ENCODE peak calls at places on chromosomes 6 and 20, in eight cellular contexts. One of them, this sample, is unnamed.

GRCh38 chr6:159727717-159728440 is 573 bp downstream of the WTAP start:
- DNase-seq in psoas muscle: no peak
- DNase-seq in H1: no peak
- DNase-seq in kidney: no peak
- DNase-seq in WERI-Rb-1: no peak
- DNase-seq in HL-60: peak; percentile 39
- DNase-seq in colonic mucosa: no peak
- DNase-seq in uterus: no peak
- DNase-seq in this sample: no peak

GRCh38 chr6:27478706-27479318 is 5.9 kb upstream of the ZNF184 start:
- DNase-seq in H1: no peak
- DNase-seq in uterus: peak; percentile 96
- DNase-seq in WERI-Rb-1: peak; percentile 94
- DNase-seq in kidney: peak; percentile 94
- DNase-seq in HL-60: peak; percentile 91
- DNase-seq in colonic mucosa: peak; percentile 95
- DNase-seq in psoas muscle: peak; percentile 86
- DNase-seq in this sample: peak; percentile 89

GRCh38 chr20:24208652-24209051 is 220.1 kb upstream of the GGTLC1 start:
- DNase-seq in uterus: no peak
- DNase-seq in H1: no peak
- DNase-seq in HL-60: peak; percentile 5
- DNase-seq in colonic mucosa: no peak
- DNase-seq in kidney: no peak
- DNase-seq in WERI-Rb-1: peak; percentile 77
- DNase-seq in psoas muscle: no peak
- DNase-seq in this sample: no peak

GRCh38 chr6:79468116-79468515 is 69.1 kb downstream of the LCA5 start:
- DNase-seq in WERI-Rb-1: no peak
- DNase-seq in H1: no peak
- DNase-seq in HL-60: no peak
- DNase-seq in kidney: no peak
- DNase-seq in colonic mucosa: no peak
- DNase-seq in uterus: no peak
- DNase-seq in psoas muscle: no peak
- DNase-seq in this sample: no peak

GRCh38 chr6:25327372-25327771 is 48.2 kb downstream of the CARMIL1 start:
- DNase-seq in WERI-Rb-1: no peak
- DNase-seq in colonic mucosa: no peak
- DNase-seq in uterus: no peak
- DNase-seq in H1: no peak
- DNase-seq in kidney: no peak
- DNase-seq in HL-60: no peak
- DNase-seq in psoas muscle: no peak
- DNase-seq in this sample: no peak

GRCh38 chr20:46674253-46675083 is 14.8 kb downstream of the TP53RK start:
- DNase-seq in kidney: no peak
- DNase-seq in psoas muscle: no peak
- DNase-seq in WERI-Rb-1: no peak
- DNase-seq in HL-60: no peak
- DNase-seq in H1: no peak
- DNase-seq in uterus: no peak
- DNase-seq in colonic mucosa: no peak
- DNase-seq in this sample: no peak

GRCh38 chr20:63320616-63321147 is 27.7 kb downstream of the COL20A1 start:
- DNase-seq in HL-60: no peak
- DNase-seq in uterus: no peak
- DNase-seq in H1: no peak
- DNase-seq in psoas muscle: peak; percentile 5
- DNase-seq in kidney: no peak
- DNase-seq in WERI-Rb-1: no peak
- DNase-seq in colonic mucosa: no peak
- DNase-seq in this sample: peak; percentile 37

GRCh38 chr6:99016355-99016754 is 68.6 kb upstream of the FBXL4 start:
- DNase-seq in uterus: no peak
- DNase-seq in kidney: no peak
- DNase-seq in WERI-Rb-1: no peak
- DNase-seq in HL-60: peak; percentile 96
- DNase-seq in psoas muscle: no peak
- DNase-seq in colonic mucosa: no peak
- DNase-seq in H1: no peak
- DNase-seq in this sample: no peak

GRCh38 chr6:12733876-12734275 is 17.3 kb downstream of the PHACTR1 start:
- DNase-seq in uterus: no peak
- DNase-seq in HL-60: no peak
- DNase-seq in psoas muscle: no peak
- DNase-seq in WERI-Rb-1: no peak
- DNase-seq in kidney: no peak
- DNase-seq in H1: no peak
- DNase-seq in colonic mucosa: no peak
- DNase-seq in this sample: no peak

GRCh38 chr6:24864345-24864744 is 65.6 kb upstream of the ARMH2 start:
- DNase-seq in colonic mucosa: no peak
- DNase-seq in psoas muscle: no peak
- DNase-seq in H1: no peak
- DNase-seq in HL-60: no peak
- DNase-seq in WERI-Rb-1: peak; percentile 53
- DNase-seq in kidney: no peak
- DNase-seq in uterus: no peak
- DNase-seq in this sample: no peak

GRCh38 chr20:36682311-36682710 is 36.3 kb upstream of the SLA2 start:
- DNase-seq in HL-60: no peak
- DNase-seq in uterus: no peak
- DNase-seq in WERI-Rb-1: peak; percentile 60
- DNase-seq in H1: no peak
- DNase-seq in psoas muscle: no peak
- DNase-seq in colonic mucosa: no peak
- DNase-seq in kidney: no peak
- DNase-seq in this sample: no peak

GRCh38 chr6:1336246-1336843 is 24.4 kb downstream of the FOXQ1 start:
- DNase-seq in psoas muscle: no peak
- DNase-seq in kidney: no peak
- DNase-seq in colonic mucosa: peak; percentile 67
- DNase-seq in HL-60: peak; percentile 7
- DNase-seq in WERI-Rb-1: peak; percentile 69
- DNase-seq in H1: no peak
- DNase-seq in uterus: no peak
- DNase-seq in this sample: no peak

GRCh38 chr6:89073014-89073620 is 7.4 kb upstream of the PNRC1 start:
- DNase-seq in WERI-Rb-1: no peak
- DNase-seq in uterus: no peak
- DNase-seq in kidney: no peak
- DNase-seq in colonic mucosa: no peak
- DNase-seq in HL-60: peak; percentile 95
- DNase-seq in H1: no peak
- DNase-seq in psoas muscle: no peak
- DNase-seq in this sample: no peak

GRCh38 chr6:3414704-3415453 is 42.0 kb downstream of the SLC22A23 start:
- DNase-seq in uterus: no peak
- DNase-seq in H1: no peak
- DNase-seq in kidney: no peak
- DNase-seq in WERI-Rb-1: no peak
- DNase-seq in colonic mucosa: no peak
- DNase-seq in psoas muscle: no peak
- DNase-seq in HL-60: no peak
- DNase-seq in this sample: peak; percentile 64

GRCh38 chr6:135286962-135287525 is 105.9 kb downstream of the MYB start:
- DNase-seq in colonic mucosa: no peak
- DNase-seq in uterus: no peak
- DNase-seq in H1: no peak
- DNase-seq in kidney: no peak
- DNase-seq in psoas muscle: no peak
- DNase-seq in WERI-Rb-1: no peak
- DNase-seq in HL-60: peak; percentile 47
- DNase-seq in this sample: no peak

GRCh38 chr20:17108896-17109295 is 117.9 kb upstream of the PCSK2 start:
- DNase-seq in H1: no peak
- DNase-seq in colonic mucosa: no peak
- DNase-seq in HL-60: no peak
- DNase-seq in psoas muscle: no peak
- DNase-seq in WERI-Rb-1: no peak
- DNase-seq in uterus: no peak
- DNase-seq in kidney: no peak
- DNase-seq in this sample: no peak

GRCh38 chr6:37140145-37140544 is 29.8 kb upstream of the PIM1 start:
- DNase-seq in psoas muscle: no peak
- DNase-seq in uterus: no peak
- DNase-seq in WERI-Rb-1: no peak
- DNase-seq in colonic mucosa: no peak
- DNase-seq in kidney: no peak
- DNase-seq in H1: no peak
- DNase-seq in HL-60: no peak
- DNase-seq in this sample: no peak
- H3K27ac ChIP-seq in psoas muscle: no peak overlapping the region
- H3K27ac ChIP-seq in uterus: peak overlapping the region; percentile 73
- H3K27ac ChIP-seq in WERI-Rb-1: no peak overlapping the region
- H3K27ac ChIP-seq in colonic mucosa: no peak overlapping the region
- H3K27ac ChIP-seq in kidney: no peak overlapping the region
- H3K27ac ChIP-seq in H1: no peak overlapping the region
- H3K27ac ChIP-seq in HL-60: no peak overlapping the region
- H3K27ac ChIP-seq in this sample: no peak overlapping the region

GRCh38 chr20:48709744-48710143 is 118.1 kb downstream of the PREX1 start:
- DNase-seq in WERI-Rb-1: no peak
- DNase-seq in psoas muscle: no peak
- DNase-seq in H1: no peak
- DNase-seq in HL-60: no peak
- DNase-seq in colonic mucosa: no peak
- DNase-seq in uterus: no peak
- DNase-seq in kidney: no peak
- DNase-seq in this sample: no peak

GRCh38 chr20:48711044-48711428 is 116.8 kb downstream of the PREX1 start:
- DNase-seq in psoas muscle: no peak
- DNase-seq in colonic mucosa: no peak
- DNase-seq in WERI-Rb-1: no peak
- DNase-seq in H1: no peak
- DNase-seq in uterus: no peak
- DNase-seq in kidney: no peak
- DNase-seq in HL-60: no peak
- DNase-seq in this sample: no peak

GRCh38 chr20:48710341-48711043 is 117.3 kb downstream of the PREX1 start:
- DNase-seq in colonic mucosa: no peak
- DNase-seq in psoas muscle: no peak
- DNase-seq in kidney: no peak
- DNase-seq in HL-60: no peak
- DNase-seq in uterus: no peak
- DNase-seq in H1: no peak
- DNase-seq in WERI-Rb-1: no peak
- DNase-seq in this sample: no peak

GRCh38 chr20:48709292-48709691 is 118.5 kb downstream of the PREX1 start:
- DNase-seq in psoas muscle: no peak
- DNase-seq in colonic mucosa: no peak
- DNase-seq in kidney: no peak
- DNase-seq in HL-60: no peak
- DNase-seq in uterus: no peak
- DNase-seq in WERI-Rb-1: no peak
- DNase-seq in H1: no peak
- DNase-seq in this sample: no peak

DNA sequence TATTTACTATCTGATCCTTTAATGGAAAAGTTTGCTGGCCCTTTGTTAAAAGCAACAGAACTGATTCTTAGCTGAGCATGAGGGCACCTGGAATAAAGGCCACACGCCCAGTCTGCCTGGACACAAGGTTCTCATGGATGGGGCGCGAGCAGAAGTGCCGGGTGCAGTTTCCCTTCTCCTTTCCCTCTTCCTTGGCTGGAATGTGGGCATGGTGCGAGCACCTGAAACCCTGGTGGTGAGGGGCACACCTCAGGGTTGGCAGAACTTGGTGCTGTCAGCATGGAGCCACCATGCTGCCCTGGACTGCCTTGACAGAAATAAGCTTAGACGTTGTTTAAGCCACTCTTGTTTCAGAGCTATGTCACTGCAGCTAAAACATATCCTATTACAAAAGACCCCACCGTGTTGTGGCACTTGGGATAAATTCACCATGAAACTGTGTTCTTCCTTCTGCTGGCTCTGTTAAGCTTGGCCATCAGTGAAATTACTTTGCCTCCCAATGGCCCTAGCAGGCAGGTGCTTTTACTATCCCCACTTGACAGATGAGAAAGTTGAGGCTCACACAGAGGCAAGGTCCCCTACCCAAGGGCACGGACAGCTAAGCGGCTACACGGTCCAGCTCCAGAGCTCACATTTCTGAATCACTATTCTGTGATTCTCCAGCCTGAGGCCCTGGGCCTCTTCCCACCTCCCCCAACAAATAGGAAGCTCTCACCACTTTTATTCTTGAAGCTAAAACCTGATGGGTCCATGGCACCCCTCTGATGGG is 115.9 kb downstream of the PREX1 start:
- DNase-seq in uterus: no peak
- DNase-seq in psoas muscle: no peak
- DNase-seq in WERI-Rb-1: no peak
- DNase-seq in HL-60: no peak
- DNase-seq in kidney: no peak
- DNase-seq in H1: no peak
- DNase-seq in colonic mucosa: no peak
- DNase-seq in this sample: no peak
- H3K4me3 ChIP-seq in uterus: no peak overlapping the region
- H3K4me3 ChIP-seq in psoas muscle: no peak overlapping the region
- H3K4me3 ChIP-seq in WERI-Rb-1: no peak overlapping the region
- H3K4me3 ChIP-seq in HL-60: no peak overlapping the region
- H3K4me3 ChIP-seq in kidney: no peak overlapping the region
- H3K4me3 ChIP-seq in H1: no peak overlapping the region
- H3K4me3 ChIP-seq in colonic mucosa: no peak overlapping the region
- H3K4me3 ChIP-seq in this sample: no peak overlapping the region

DNA sequence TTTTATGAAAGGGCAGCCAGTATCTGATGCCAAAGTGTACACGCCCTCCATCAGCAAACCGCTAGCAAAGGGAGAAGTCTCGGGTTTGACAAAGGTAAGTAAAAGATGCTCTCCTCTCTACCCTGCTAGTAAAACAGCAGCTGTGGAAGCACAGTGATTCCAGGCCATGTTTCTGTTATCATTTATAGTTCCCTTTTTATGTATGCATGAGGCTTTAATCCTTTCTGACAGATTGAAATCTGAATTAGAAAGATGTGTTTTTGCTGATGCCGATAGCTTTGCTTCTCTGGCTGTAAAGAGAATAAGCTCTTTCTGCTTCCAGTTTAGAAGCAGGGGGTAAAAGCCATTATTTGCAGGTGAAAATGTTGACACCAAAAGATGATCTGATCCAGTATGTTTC is 392.4 kb upstream of the SOX4 start:
- DNase-seq in WERI-Rb-1: no peak
- DNase-seq in psoas muscle: no peak
- DNase-seq in kidney: no peak
- DNase-seq in H1: no peak
- DNase-seq in uterus: no peak
- DNase-seq in colonic mucosa: no peak
- DNase-seq in HL-60: no peak
- DNase-seq in this sample: no peak
- TF ChIP-seq CTCF in WERI-Rb-1: no peak
- TF ChIP-seq CTCF in psoas muscle: no peak
- TF ChIP-seq CTCF in kidney: no peak
- TF ChIP-seq CTCF in H1: no peak
- TF ChIP-seq CTCF in uterus: no peak
- TF ChIP-seq CTCF in colonic mucosa: no peak
- TF ChIP-seq CTCF in HL-60: no peak
- TF ChIP-seq CTCF in this sample: no peak

DNA sequence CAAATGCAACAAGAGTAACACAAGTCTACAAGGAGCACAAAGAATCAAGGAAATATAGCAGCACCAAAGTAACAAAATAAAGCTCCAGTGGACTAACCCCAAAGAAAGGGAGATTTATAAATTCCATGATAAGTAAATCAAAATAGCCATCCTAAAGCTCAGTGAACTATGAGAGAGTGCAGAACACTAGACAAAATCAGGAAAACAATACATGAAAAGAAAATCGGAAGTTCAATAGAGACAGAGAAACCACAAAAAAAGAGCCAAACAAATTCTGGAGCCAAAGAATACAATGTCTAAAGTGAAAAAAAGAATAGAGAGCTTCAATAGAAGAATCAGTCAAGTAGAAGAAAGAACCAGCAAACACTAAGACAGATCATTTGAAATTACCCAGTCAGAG is 247.3 kb upstream of the TENT5A start:
- DNase-seq in kidney: no peak
- DNase-seq in uterus: no peak
- DNase-seq in colonic mucosa: no peak
- DNase-seq in WERI-Rb-1: no peak
- DNase-seq in H1: no peak
- DNase-seq in HL-60: no peak
- DNase-seq in psoas muscle: no peak
- DNase-seq in this sample: no peak
- H3K27ac ChIP-seq in kidney: no peak overlapping the region
- H3K27ac ChIP-seq in uterus: no peak overlapping the region
- H3K27ac ChIP-seq in colonic mucosa: no peak overlapping the region
- H3K27ac ChIP-seq in WERI-Rb-1: no peak overlapping the region
- H3K27ac ChIP-seq in H1: no peak overlapping the region
- H3K27ac ChIP-seq in HL-60: no peak overlapping the region
- H3K27ac ChIP-seq in psoas muscle: no peak overlapping the region
- H3K27ac ChIP-seq in this sample: no peak overlapping the region

This sample was measured in lower lobe of right lung.